ENCODE peak calls at places on chromosomes 11 and 22, in ten cellular contexts. X is endodermal cell, Y is right atrium auricular region, U is AG10803, L is ovary, N is esophagus muscularis mucosa, I is fibroblast of mammary gland, F is A549, M is lower lobe of right lung, W is astrocyte of the cerebellum. S is an unnamed sample.

GRCh38 chr22:19941365-19942070 is at the start of the genes COMT and TXNRD2:
- DNase-seq in W (no peak), U (peak), Y (no peak), L (peak), F (peak), M (peak), X (no peak), I (peak), N (no peak), S (no peak)

GRCh38 chr11:33897761-33898403 is 6.0 kb upstream of the LMO2 start:
- DNase-seq in I (no peak), M (no peak), Y (no peak), X (no peak), F (no peak), N (no peak), U (no peak), W (no peak), L (no peak), S (no peak)

GRCh38 chr11:5507586-5508305 is 2.0 kb downstream of the UBQLN3 start:
- DNase-seq in Y (no peak), N (no peak), F (no peak), M (no peak), W (no peak), X (no peak), L (no peak), I (no peak), U (no peak), S (no peak)

GRCh38 chr22:46085831-46086576 is 64.3 kb upstream of the PPARA start:
- DNase-seq in L (peak), U (peak), M (peak), W (no peak), N (no peak), F (peak), Y (peak), X (no peak), I (peak), S (no peak)

GRCh38 chr11:122748968-122749687 is 89.2 kb upstream of the CRTAM start:
- DNase-seq in F (no peak), W (peak), X (no peak), L (no peak), N (no peak), M (no peak), I (peak), U (peak), Y (peak), S (no peak)

GRCh38 chr22:38286915-38287669 is 14.3 kb upstream of the TMEM184B start:
- DNase-seq in U (no peak), Y (no peak), X (no peak), N (no peak), I (no peak), L (no peak), W (no peak), F (no peak), M (no peak), S (no peak)

GRCh38 chr11:100812517-100812916 is 125.4 kb downstream of the ARHGAP42 start:
- DNase-seq in W (no peak), N (no peak), X (no peak), I (no peak), U (no peak), L (no peak), Y (no peak), F (no peak), M (no peak), S (no peak)

GRCh38 chr11:2929880-2930704 is 872 bp upstream of the PHLDA2 start:
- DNase-seq in M (peak), Y (no peak), F (peak), U (peak), L (peak), X (peak), N (no peak), W (no peak), I (peak), S (no peak)

GRCh38 chr22:35480143-35480542 is 60.5 kb upstream of the RASD2 start:
- DNase-seq in Y (no peak), W (peak), F (no peak), N (no peak), X (no peak), M (no peak), U (peak), L (peak), I (peak), S (no peak)

GRCh38 chr11:22539851-22540376 is 85.7 kb downstream of the FANCF start:
- DNase-seq in N (no peak), L (no peak), M (no peak), X (no peak), W (peak), I (peak), U (peak), Y (no peak), F (no peak), S (peak)

GRCh38 chr11:8262552-8263108 is 1.0 kb downstream of the LMO1 start:
- DNase-seq in X (peak), U (peak), Y (no peak), W (peak), I (peak), M (peak), N (no peak), L (peak), F (no peak), S (no peak)

GRCh38 chr11:114909866-114910265 is 231.5 kb downstream of the NXPE2 start:
- DNase-seq in N (peak), Y (no peak), U (no peak), W (no peak), X (peak), L (no peak), I (no peak), M (no peak), F (no peak), S (no peak)
- TF ChIP-seq CTCF in N (no peak), Y (no peak), U (no peak), W (no peak), X (peak), L (no peak), I (no peak), M (no peak), F (no peak), S (no peak)

GRCh38 chr11:119376197-119376847 is 5.2 kb downstream of the USP2 start:
- DNase-seq in U (no peak), X (peak), M (peak), Y (no peak), N (no peak), F (no peak), W (no peak), L (no peak), I (no peak), S (no peak)
- H3K4me3 ChIP-seq in U (no peak), X (peak), M (no peak), Y (peak), N (peak), F (no peak), W (no peak), L (no peak), I (no peak), S (no peak)

DNA sequence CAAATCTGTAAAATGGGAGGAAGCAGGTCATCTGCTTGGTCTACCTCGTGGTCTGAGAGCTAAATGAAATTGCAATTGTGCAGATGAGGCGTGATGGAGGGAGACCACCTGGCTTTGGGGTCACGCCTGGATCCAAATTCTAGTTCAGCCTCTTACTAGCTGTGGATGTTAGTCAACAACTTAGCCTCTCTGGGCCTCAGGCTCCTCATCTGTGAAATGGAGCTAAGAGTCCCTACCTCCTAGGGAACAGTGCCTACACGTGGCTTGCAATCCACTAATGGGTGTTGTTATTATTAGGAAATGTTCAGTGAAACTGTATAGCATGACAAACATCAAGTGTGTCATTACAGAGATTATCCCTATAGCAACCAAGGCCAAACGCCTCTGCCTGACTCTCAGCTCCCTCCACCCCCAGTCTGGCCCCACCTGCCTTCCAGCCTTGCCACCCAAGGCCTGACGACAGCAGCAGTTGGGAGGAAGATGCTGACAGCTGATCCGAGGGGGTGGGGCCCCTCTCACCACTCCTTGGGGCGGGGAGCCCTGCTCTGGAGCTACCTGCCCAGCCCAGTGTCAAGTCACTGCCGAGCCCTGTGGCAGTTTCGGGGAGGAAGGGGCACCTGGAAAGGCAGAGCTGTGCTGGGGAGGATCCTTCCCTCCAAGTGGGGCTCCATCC is 1.7 kb upstream of the RHOD start:
- DNase-seq in X (no peak), F (peak), L (no peak), Y (peak), U (peak), N (no peak), M (peak), I (peak), W (no peak), S (no peak)
- TF ChIP-seq CTCF in X (no peak), F (peak), L (no peak), Y (no peak), U (no peak), N (no peak), M (no peak), I (no peak), W (no peak), S (no peak)

GRCh38 chr22:42857845-42858481 is 890 bp upstream of the ARFGAP3 start:
- DNase-seq in N (no peak), Y (no peak), M (no peak), W (no peak), F (no peak), I (no peak), L (no peak), U (no peak), X (no peak), S (no peak)
- H3K4me3 ChIP-seq in N (peak), Y (no peak), M (peak), W (no peak), F (no peak), I (no peak), L (no peak), U (no peak), X (no peak), S (no peak)

GRCh38 chr22:29859976-29860766 is 22.1 kb upstream of the ASCC2 start:
- DNase-seq in M (no peak), W (no peak), F (no peak), X (no peak), L (no peak), U (no peak), N (no peak), Y (no peak), I (no peak), S (no peak)

GRCh38 chr22:29856496-29856895 is 18.4 kb upstream of the ASCC2 start:
- DNase-seq in U (no peak), F (no peak), L (no peak), N (no peak), W (no peak), X (peak), Y (no peak), M (no peak), I (no peak), S (no peak)

GRCh38 chr22:29854432-29854831 is 16.4 kb upstream of the ASCC2 start:
- DNase-seq in W (no peak), N (no peak), X (peak), Y (peak), I (no peak), M (no peak), U (no peak), L (no peak), F (no peak), S (no peak)

DNA sequence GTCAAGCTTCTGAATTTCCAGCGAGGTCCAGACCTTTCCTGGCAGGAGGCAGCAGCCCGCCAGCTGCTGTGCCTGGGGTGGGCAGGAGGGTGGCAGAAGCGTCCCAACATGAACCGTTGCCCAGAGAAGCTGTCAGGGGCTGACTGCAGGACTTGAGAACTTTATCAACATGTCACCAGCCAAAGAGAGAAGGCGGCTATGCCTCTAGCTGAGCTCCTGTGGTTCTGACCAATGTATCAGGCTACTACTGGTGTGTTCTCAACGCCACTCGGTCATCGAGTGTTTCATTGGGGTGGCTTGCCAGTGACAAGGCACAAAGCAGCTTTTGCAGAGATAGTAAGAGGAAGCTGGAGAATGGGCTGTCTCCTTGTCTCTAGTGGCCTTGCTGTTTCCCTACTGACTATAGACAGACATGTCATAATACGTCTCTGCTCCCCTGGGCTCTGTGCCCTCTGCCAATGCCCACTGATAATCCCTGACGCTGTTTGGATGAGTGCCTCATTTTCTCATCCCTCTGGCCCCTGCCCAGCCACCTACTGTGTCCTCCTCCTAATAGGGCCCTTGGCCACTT is 17.6 kb upstream of the ASCC2 start:
- DNase-seq in U (no peak), X (peak), M (no peak), L (no peak), F (no peak), W (no peak), I (no peak), N (no peak), Y (peak), S (no peak)
- TF ChIP-seq CTCF in U (no peak), X (no peak), M (no peak), L (no peak), F (no peak), W (no peak), I (no peak), N (no peak), Y (no peak), S (no peak)

GRCh38 chr11:115873813-115874212 is 369.6 kb upstream of the CADM1 start:
- DNase-seq in W (no peak), U (no peak), L (no peak), I (no peak), Y (no peak), X (no peak), N (no peak), F (no peak), M (no peak), S (no peak)
- H3K4me3 ChIP-seq in W (no peak), U (no peak), L (no peak), I (no peak), Y (no peak), X (no peak), N (no peak), F (no peak), M (no peak), S (no peak)

GRCh38 chr11:75535039-75535563 is 9.4 kb upstream of the GDPD5 start:
- DNase-seq in W (no peak), L (no peak), X (no peak), N (no peak), F (no peak), U (no peak), M (no peak), I (no peak), Y (no peak), S (no peak)

GRCh38 chr11:75538150-75538942 is 12.6 kb upstream of the GDPD5 start:
- DNase-seq in Y (no peak), U (no peak), X (no peak), M (peak), F (no peak), L (no peak), W (no peak), N (no peak), I (no peak), S (no peak)

GRCh38 chr11:75539459-75540022 is 13.8 kb upstream of the GDPD5 start:
- DNase-seq in N (no peak), F (no peak), X (no peak), M (peak), L (no peak), U (no peak), W (no peak), I (no peak), Y (no peak), S (no peak)

GRCh38 chr11:75537740-75538139 is 12.0 kb upstream of the GDPD5 start:
- DNase-seq in N (no peak), W (no peak), F (no peak), M (no peak), L (no peak), I (no peak), U (no peak), Y (no peak), X (peak), S (no peak)

GRCh38 chr11:75536786-75537629 is 11.3 kb upstream of the GDPD5 start:
- DNase-seq in F (peak), N (no peak), U (peak), Y (no peak), M (no peak), I (peak), W (no peak), X (peak), L (no peak), S (no peak)
- TF ChIP-seq CTCF in F (no peak), N (no peak), U (no peak), Y (no peak), M (no peak), I (no peak), W (no peak), X (peak), L (no peak), S (no peak)

S was measured in HFF-Myc.